ENCODE peak calls at places on chromosomes 4 and X, in seven cellular contexts. One of them, this sample, is unnamed.

GRCh38 chrX:153379508-153379907 is 21.6 kb downstream of the PNMA6E start:
- DNase-seq in K562: no peak
- DNase-seq in endothelial cell of umbilical vein: no peak
- DNase-seq in suprapubic skin: no peak
- DNase-seq in HCT116: no peak
- DNase-seq in GM12891: no peak
- DNase-seq in transverse colon: no peak
- DNase-seq in this sample: no peak

GRCh38 chr4:27198971-27199370 is 338.3 kb downstream of the STIM2 start:
- DNase-seq in HCT116: no peak
- DNase-seq in suprapubic skin: no peak
- DNase-seq in K562: no peak
- DNase-seq in GM12891: no peak
- DNase-seq in endothelial cell of umbilical vein: no peak
- DNase-seq in transverse colon: no peak
- DNase-seq in this sample: no peak

GRCh38 chrX:106932960-106933537 is 12.8 kb downstream of the CLDN2 start:
- DNase-seq in HCT116: no peak
- DNase-seq in K562: no peak
- DNase-seq in suprapubic skin: no peak
- DNase-seq in transverse colon: no peak
- DNase-seq in endothelial cell of umbilical vein: no peak
- DNase-seq in GM12891: no peak
- DNase-seq in this sample: no peak

GRCh38 chrX:105635794-105636193 is 186.5 kb upstream of the NRK start:
- DNase-seq in transverse colon: no peak
- DNase-seq in HCT116: no peak
- DNase-seq in GM12891: no peak
- DNase-seq in K562: no peak
- DNase-seq in suprapubic skin: no peak
- DNase-seq in endothelial cell of umbilical vein: no peak
- DNase-seq in this sample: no peak

GRCh38 chr4:41538017-41538733 is at the start of gene LIMCH1:
- DNase-seq in K562: no peak
- DNase-seq in endothelial cell of umbilical vein: no peak
- DNase-seq in GM12891: no peak
- DNase-seq in HCT116: no peak
- DNase-seq in suprapubic skin: peak
- DNase-seq in transverse colon: peak
- DNase-seq in this sample: no peak

GRCh38 chr4:158376441-158376840 is 145.2 kb upstream of the RXFP1 start:
- DNase-seq in endothelial cell of umbilical vein: no peak
- DNase-seq in transverse colon: no peak
- DNase-seq in HCT116: no peak
- DNase-seq in GM12891: no peak
- DNase-seq in K562: no peak
- DNase-seq in suprapubic skin: no peak
- DNase-seq in this sample: no peak

GRCh38 chr4:126395661-126396060 is 1080.9 kb downstream of the FAT4 start:
- DNase-seq in transverse colon: no peak
- DNase-seq in suprapubic skin: no peak
- DNase-seq in HCT116: no peak
- DNase-seq in K562: no peak
- DNase-seq in GM12891: no peak
- DNase-seq in endothelial cell of umbilical vein: no peak
- DNase-seq in this sample: no peak

GRCh38 chrX:123422875-123423274 is 238.8 kb downstream of the GRIA3 start:
- DNase-seq in GM12891: no peak
- DNase-seq in HCT116: no peak
- DNase-seq in transverse colon: peak
- DNase-seq in suprapubic skin: no peak
- DNase-seq in K562: peak
- DNase-seq in endothelial cell of umbilical vein: peak
- DNase-seq in this sample: no peak

GRCh38 chr4:4270529-4270928 is 19.4 kb downstream of the LYAR start:
- DNase-seq in suprapubic skin: no peak
- DNase-seq in HCT116: no peak
- DNase-seq in transverse colon: no peak
- DNase-seq in endothelial cell of umbilical vein: no peak
- DNase-seq in K562: no peak
- DNase-seq in GM12891: no peak
- DNase-seq in this sample: no peak

GRCh38 chrX:100976211-100976610 is 6.7 kb downstream of the ARL13A start:
- DNase-seq in transverse colon: no peak
- DNase-seq in suprapubic skin: no peak
- DNase-seq in K562: no peak
- DNase-seq in GM12891: no peak
- DNase-seq in HCT116: no peak
- DNase-seq in endothelial cell of umbilical vein: no peak
- DNase-seq in this sample: no peak

GRCh38 chrX:17500145-17500579 is 125.2 kb downstream of the NHS start:
- DNase-seq in GM12891: no peak
- DNase-seq in HCT116: peak
- DNase-seq in K562: no peak
- DNase-seq in transverse colon: peak
- DNase-seq in suprapubic skin: no peak
- DNase-seq in endothelial cell of umbilical vein: peak
- DNase-seq in this sample: no peak

GRCh38 chr4:149845643-149846208 is 30.1 kb upstream of the IQCM start:
- DNase-seq in HCT116: no peak
- DNase-seq in endothelial cell of umbilical vein: no peak
- DNase-seq in suprapubic skin: no peak
- DNase-seq in K562: no peak
- DNase-seq in GM12891: no peak
- DNase-seq in transverse colon: no peak
- DNase-seq in this sample: no peak

GRCh38 chrX:47146936-47147859 is 2.2 kb downstream of the RBM10 start:
- DNase-seq in endothelial cell of umbilical vein: no peak
- DNase-seq in suprapubic skin: no peak
- DNase-seq in transverse colon: no peak
- DNase-seq in HCT116: no peak
- DNase-seq in K562: no peak
- DNase-seq in GM12891: no peak
- DNase-seq in this sample: no peak

GRCh38 chrX:30971761-30972603 is 82.9 kb upstream of the TAB3 start:
- DNase-seq in HCT116: no peak
- DNase-seq in K562: peak
- DNase-seq in transverse colon: peak
- DNase-seq in endothelial cell of umbilical vein: peak
- DNase-seq in GM12891: peak
- DNase-seq in suprapubic skin: no peak
- DNase-seq in this sample: peak

GRCh38 chr4:139028191-139028661 is 12.6 kb downstream of the NOCT start:
- DNase-seq in HCT116: no peak
- DNase-seq in K562: no peak
- DNase-seq in endothelial cell of umbilical vein: no peak
- DNase-seq in transverse colon: no peak
- DNase-seq in suprapubic skin: no peak
- DNase-seq in GM12891: no peak
- DNase-seq in this sample: no peak

GRCh38 chrX:70481424-70481823 is 36.8 kb downstream of the DLG3 start:
- DNase-seq in K562: no peak
- DNase-seq in transverse colon: no peak
- DNase-seq in suprapubic skin: no peak
- DNase-seq in endothelial cell of umbilical vein: peak
- DNase-seq in GM12891: no peak
- DNase-seq in HCT116: no peak
- DNase-seq in this sample: no peak

GRCh38 chrX:42176790-42177189 is 253.4 kb upstream of the CASK start:
- DNase-seq in HCT116: no peak
- DNase-seq in transverse colon: no peak
- DNase-seq in suprapubic skin: no peak
- DNase-seq in endothelial cell of umbilical vein: no peak
- DNase-seq in K562: no peak
- DNase-seq in GM12891: no peak
- DNase-seq in this sample: no peak

GRCh38 chrX:2446815-2447214 is 54.0 kb downstream of the DHRSX start:
- DNase-seq in suprapubic skin: no peak
- DNase-seq in GM12891: no peak
- DNase-seq in endothelial cell of umbilical vein: no peak
- DNase-seq in transverse colon: no peak
- DNase-seq in HCT116: no peak
- DNase-seq in K562: no peak
- DNase-seq in this sample: no peak

GRCh38 chr4:158644341-158644740 is 27.3 kb downstream of the C4orf46 start:
- DNase-seq in K562: no peak
- DNase-seq in transverse colon: no peak
- DNase-seq in suprapubic skin: no peak
- DNase-seq in GM12891: no peak
- DNase-seq in endothelial cell of umbilical vein: no peak
- DNase-seq in HCT116: no peak
- DNase-seq in this sample: no peak

GRCh38 chrX:149516604-149517003 is 11.5 kb upstream of the IDS start:
- DNase-seq in GM12891: no peak
- DNase-seq in suprapubic skin: no peak
- DNase-seq in endothelial cell of umbilical vein: no peak
- DNase-seq in HCT116: no peak
- DNase-seq in K562: peak
- DNase-seq in transverse colon: no peak
- DNase-seq in this sample: no peak

DNA sequence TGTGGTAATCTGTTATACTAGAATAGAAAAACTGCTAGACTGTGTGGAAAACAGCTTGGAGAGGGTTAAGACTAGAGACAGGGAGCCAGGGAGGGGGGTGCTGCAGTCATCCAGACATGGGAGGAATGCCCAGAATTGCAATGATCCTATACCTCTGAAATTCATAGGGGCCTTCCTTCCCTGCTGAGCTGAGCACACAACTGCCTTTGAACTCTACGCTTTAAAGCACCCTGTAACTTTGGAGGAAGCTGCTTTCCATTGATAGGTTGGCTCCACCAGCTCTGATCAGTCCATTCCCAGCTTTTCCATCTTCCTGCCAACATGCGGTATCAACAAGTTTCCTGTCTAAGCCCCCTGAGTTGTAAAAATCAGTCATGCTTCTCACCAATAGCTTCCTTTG is 155.9 kb upstream of the RASGEF1B start:
- DNase-seq in GM12891: no peak
- DNase-seq in K562: no peak
- DNase-seq in HCT116: no peak
- DNase-seq in endothelial cell of umbilical vein: no peak
- DNase-seq in suprapubic skin: no peak
- DNase-seq in transverse colon: no peak
- DNase-seq in this sample: no peak
- TF ChIP-seq POLR2AphosphoS5 in GM12891: no peak
- TF ChIP-seq POLR2AphosphoS5 in K562: no peak
- TF ChIP-seq POLR2AphosphoS5 in HCT116: no peak
- TF ChIP-seq POLR2AphosphoS5 in endothelial cell of umbilical vein: no peak
- TF ChIP-seq POLR2AphosphoS5 in suprapubic skin: no peak
- TF ChIP-seq POLR2AphosphoS5 in transverse colon: no peak
- TF ChIP-seq POLR2AphosphoS5 in this sample: no peak

DNA sequence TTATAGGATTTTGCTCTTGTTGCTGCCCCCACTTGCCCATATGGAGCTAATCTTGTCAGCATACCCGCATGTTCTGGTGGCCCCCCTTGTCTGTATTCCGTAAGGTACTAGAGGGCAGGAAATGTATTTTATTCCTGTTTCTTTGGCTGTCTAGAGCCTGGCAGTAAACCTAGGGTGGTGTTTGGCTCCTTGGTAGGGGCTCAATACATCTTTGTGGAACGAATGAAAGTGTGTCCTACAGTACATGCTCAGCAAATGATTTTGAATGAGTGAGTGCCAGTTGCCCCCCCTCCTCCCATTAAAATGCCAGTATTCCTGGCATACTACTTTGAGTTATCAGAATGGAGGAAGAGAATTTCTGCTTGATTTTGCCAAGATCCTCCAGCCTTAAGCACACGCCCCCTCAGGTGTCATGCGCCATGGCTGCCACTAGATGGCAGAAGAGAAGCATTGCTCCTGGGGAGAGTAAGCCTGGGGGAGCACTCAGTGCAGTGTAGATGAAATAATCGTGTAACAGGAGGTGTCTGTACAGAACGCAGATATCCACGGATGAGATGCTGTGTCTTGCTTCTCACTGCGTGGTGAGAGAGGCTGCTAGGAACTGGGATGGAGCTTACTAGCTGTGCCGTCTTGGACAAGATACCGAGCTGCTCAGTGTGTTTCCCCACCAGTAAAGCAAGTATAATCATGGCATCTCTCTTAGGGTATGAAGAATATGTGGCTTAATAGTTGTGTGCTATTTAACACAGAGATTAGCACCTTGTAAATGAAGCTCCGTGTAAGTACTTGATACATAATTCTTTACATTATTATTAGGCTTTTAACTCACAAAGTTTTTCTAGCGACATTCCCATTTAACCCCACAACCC is 17.2 kb upstream of the RNF212 start:
- DNase-seq in GM12891: peak
- DNase-seq in HCT116: peak
- DNase-seq in endothelial cell of umbilical vein: peak
- DNase-seq in suprapubic skin: no peak
- DNase-seq in K562: peak
- DNase-seq in transverse colon: peak
- DNase-seq in this sample: no peak
- TF ChIP-seq POLR2AphosphoS5 in GM12891: no peak
- TF ChIP-seq POLR2AphosphoS5 in HCT116: no peak
- TF ChIP-seq POLR2AphosphoS5 in endothelial cell of umbilical vein: no peak
- TF ChIP-seq POLR2AphosphoS5 in suprapubic skin: no peak
- TF ChIP-seq POLR2AphosphoS5 in K562: no peak
- TF ChIP-seq POLR2AphosphoS5 in transverse colon: no peak
- TF ChIP-seq POLR2AphosphoS5 in this sample: no peak

DNA sequence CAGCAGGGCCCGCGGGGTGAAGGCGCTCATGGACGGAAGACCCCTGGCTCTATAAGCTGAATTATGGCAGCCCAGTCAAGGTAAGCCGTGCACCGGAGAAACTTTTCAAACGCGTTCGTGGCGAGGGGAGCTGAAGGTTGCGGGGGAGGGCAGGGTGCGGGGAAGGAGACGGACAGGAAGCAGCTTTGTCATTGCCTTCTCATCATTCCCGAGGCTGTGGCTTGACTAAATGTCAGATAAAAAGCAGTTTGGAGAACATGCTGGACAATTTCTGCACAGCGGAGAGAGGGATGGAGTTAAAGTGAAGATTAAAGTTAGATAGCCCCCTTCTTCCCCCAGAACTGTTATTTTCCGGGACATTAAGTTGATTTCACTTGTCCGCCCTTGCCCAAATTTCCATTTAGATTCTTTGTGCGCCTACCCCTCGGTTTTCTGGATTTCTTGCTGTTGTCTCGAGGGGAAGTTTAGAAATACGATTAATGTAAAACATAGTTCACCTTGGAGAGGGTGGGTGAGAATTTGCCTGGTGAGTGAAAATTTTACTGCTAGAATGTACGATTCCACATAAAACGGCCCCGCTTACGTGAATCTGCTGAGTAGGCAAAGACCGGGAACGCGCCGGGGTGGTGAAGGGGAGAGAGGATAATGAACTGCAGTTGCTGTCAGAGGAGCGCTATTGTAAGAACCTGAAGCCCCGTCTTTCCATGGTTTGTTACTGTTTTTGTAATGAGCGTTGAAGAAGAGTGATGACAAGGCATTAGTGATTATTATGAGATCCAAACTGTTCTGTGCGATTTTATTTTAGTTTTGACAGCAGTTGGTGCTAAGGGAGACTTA is 72.8 kb downstream of the AFF1 start:
- DNase-seq in endothelial cell of umbilical vein: peak
- DNase-seq in GM12891: no peak
- DNase-seq in K562: peak
- DNase-seq in transverse colon: peak
- DNase-seq in HCT116: no peak
- DNase-seq in suprapubic skin: peak
- DNase-seq in this sample: no peak
- TF ChIP-seq POLR2AphosphoS5 in endothelial cell of umbilical vein: no peak
- TF ChIP-seq POLR2AphosphoS5 in GM12891: no peak
- TF ChIP-seq POLR2AphosphoS5 in K562: peak
- TF ChIP-seq POLR2AphosphoS5 in transverse colon: peak
- TF ChIP-seq POLR2AphosphoS5 in HCT116: no peak
- TF ChIP-seq POLR2AphosphoS5 in suprapubic skin: no peak
- TF ChIP-seq POLR2AphosphoS5 in this sample: no peak

GRCh38 chr4:74932832-74933561 is at the start of gene PARM1:
- DNase-seq in endothelial cell of umbilical vein: peak
- DNase-seq in HCT116: peak
- DNase-seq in transverse colon: peak
- DNase-seq in K562: peak
- DNase-seq in GM12891: peak
- DNase-seq in suprapubic skin: peak
- DNase-seq in this sample: peak
- TF ChIP-seq POLR2AphosphoS5 in endothelial cell of umbilical vein: no peak
- TF ChIP-seq POLR2AphosphoS5 in HCT116: no peak
- TF ChIP-seq POLR2AphosphoS5 in transverse colon: peak
- TF ChIP-seq POLR2AphosphoS5 in K562: no peak
- TF ChIP-seq POLR2AphosphoS5 in GM12891: no peak
- TF ChIP-seq POLR2AphosphoS5 in suprapubic skin: no peak
- TF ChIP-seq POLR2AphosphoS5 in this sample: peak